ENCODE peak calls at places on chromosomes 13 and 19, in six cellular contexts. G is Karpas-422; I is MM.1S; O is stimulated activated CD8-positive, alpha-beta memory T cell treated with anti-CD3 and anti-CD28 coated beads, Interleukin-2, amount 100 ng/mL, for 1 hour; V is EL; J is activated CD4-positive, alpha-beta T cell treated with anti-CD3 and anti-CD28 coated beads for 24 hours. X is an unnamed sample.

GRCh38 chr13:39051157-39051556 is 12.9 kb downstream of the NHLRC3 start:
- DNase-seq in J (no peak), V (peak; percentile 28), I (no peak), G (peak; percentile 73), O (no peak), X (peak; percentile 10)

GRCh38 chr19:44608391-44608821 is 5.0 kb upstream of the IGSF23 start:
- DNase-seq in J (no peak), G (no peak), V (peak; percentile 63), O (no peak), I (no peak), X (no peak)

GRCh38 chr19:1849132-1849474 is 820 bp upstream of the REXO1 start:
- DNase-seq in V (no peak), G (no peak), I (no peak), J (no peak), O (no peak), X (no peak)

GRCh38 chr19:17184381-17184841 is 30.7 kb upstream of the USE1 start:
- DNase-seq in V (no peak), J (peak; percentile 19), O (peak; percentile 28), G (no peak), I (no peak), X (no peak)

GRCh38 chr13:46321494-46322225 is 65.4 kb downstream of the RUBCNL start:
- DNase-seq in I (peak; percentile 39), V (peak; percentile 61), O (peak; percentile 52), J (peak; percentile 63), G (peak; percentile 83), X (no peak)

GRCh38 chr13:99709134-99709533 is 207.9 kb downstream of the TM9SF2 start:
- DNase-seq in I (no peak), G (peak; percentile 38), J (no peak), V (no peak), O (no peak), X (no peak)

GRCh38 chr19:1223018-1223855 is 14.6 kb downstream of the CBARP start:
- DNase-seq in I (no peak), O (no peak), G (peak; percentile 84), J (no peak), V (peak; percentile 48), X (no peak)

GRCh38 chr13:97241761-97242160 is 19.6 kb downstream of the MBNL2 start:
- DNase-seq in J (no peak), I (no peak), G (no peak), V (no peak), O (no peak), X (no peak)

X was measured in NCI-H2227 treated with DMSO at 0.1 percent for 48 hours.